ENCODE peak calls at places on chromosomes 1 and 21, in five cellular contexts. One of them, this sample, is unnamed. For H3K9me3, the result is how much of the 10 kb centered on the place peaks cover.

GRCh38 chr1:27689423-27690173 is 17.6 kb upstream of the IFI6 start:
- DNase-seq in OCI-LY7: no peak
- DNase-seq in Peyer's patch: no peak
- DNase-seq in tibial nerve: no peak
- DNase-seq in A549: no peak
- DNase-seq in this sample: no peak

GRCh38 chr1:33088119-33088906 is 7.4 kb downstream of the AZIN2 start:
- DNase-seq in OCI-LY7: peak
- DNase-seq in A549: no peak
- DNase-seq in tibial nerve: no peak
- DNase-seq in Peyer's patch: no peak
- DNase-seq in this sample: no peak

GRCh38 chr1:33684346-33685122 is 179.3 kb upstream of the HMGB4 start:
- DNase-seq in OCI-LY7: no peak
- DNase-seq in A549: no peak
- DNase-seq in tibial nerve: no peak
- DNase-seq in Peyer's patch: no peak
- DNase-seq in this sample: no peak

GRCh38 chr1:43619996-43620920 is 29.7 kb upstream of the KDM4A start:
- DNase-seq in A549: no peak
- DNase-seq in Peyer's patch: no peak
- DNase-seq in OCI-LY7: no peak
- DNase-seq in tibial nerve: no peak
- DNase-seq in this sample: no peak

GRCh38 chr1:107390076-107390420 is 249.2 kb downstream of the NTNG1 start:
- DNase-seq in OCI-LY7: no peak
- DNase-seq in Peyer's patch: no peak
- DNase-seq in A549: no peak
- DNase-seq in tibial nerve: no peak
- DNase-seq in this sample: no peak

GRCh38 chr1:212690816-212691403 is 8.7 kb downstream of the BATF3 start:
- DNase-seq in Peyer's patch: no peak
- DNase-seq in A549: no peak
- DNase-seq in OCI-LY7: no peak
- DNase-seq in tibial nerve: no peak
- DNase-seq in this sample: no peak

GRCh38 chr1:92184632-92185031 is 33.1 kb upstream of the C1orf146 start:
- DNase-seq in Peyer's patch: no peak
- DNase-seq in A549: no peak
- DNase-seq in OCI-LY7: no peak
- DNase-seq in tibial nerve: no peak
- DNase-seq in this sample: no peak

GRCh38 chr1:148318123-148318899 is 164.8 kb downstream of the PPIAL4G start:
- DNase-seq in A549: no peak
- DNase-seq in tibial nerve: peak
- DNase-seq in Peyer's patch: no peak
- DNase-seq in OCI-LY7: no peak
- DNase-seq in this sample: no peak

GRCh38 chr21:32377991-32378390 is 14.8 kb downstream of the URB1 start:
- DNase-seq in OCI-LY7: no peak
- DNase-seq in A549: no peak
- DNase-seq in tibial nerve: no peak
- DNase-seq in Peyer's patch: no peak
- DNase-seq in this sample: no peak

GRCh38 chr1:53349369-53349705 is 21.5 kb upstream of the LRP8 start:
- DNase-seq in tibial nerve: no peak
- DNase-seq in OCI-LY7: no peak
- DNase-seq in Peyer's patch: peak
- DNase-seq in A549: no peak
- DNase-seq in this sample: no peak

DNA sequence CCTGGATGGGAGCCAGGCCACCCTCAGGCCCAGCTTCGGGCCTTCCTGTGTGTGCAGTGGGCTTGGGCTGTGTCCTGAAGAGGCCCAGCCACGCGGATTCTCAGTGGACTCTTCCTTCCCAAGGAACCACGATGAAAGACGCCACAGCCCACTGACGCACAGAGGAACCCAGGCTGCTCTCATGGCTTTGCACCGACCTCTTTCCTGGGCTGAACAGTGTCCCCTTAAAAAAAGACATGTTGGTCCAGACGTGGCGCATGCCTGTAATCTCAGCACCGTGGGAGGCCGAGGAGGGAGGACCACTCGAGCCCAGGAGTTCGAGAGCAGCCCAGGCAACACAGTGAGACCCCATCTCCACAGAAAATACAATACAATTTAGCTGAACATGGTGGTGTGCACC is 3.5 kb downstream of the KRTAP10-11 start:
- DNase-seq in OCI-LY7: no peak
- DNase-seq in Peyer's patch: no peak
- DNase-seq in A549: no peak
- DNase-seq in tibial nerve: no peak
- DNase-seq in this sample: no peak
- H3K9me3 ChIP-seq in OCI-LY7: under half
- H3K9me3 ChIP-seq in Peyer's patch: under half
- H3K9me3 ChIP-seq in A549: under half
- H3K9me3 ChIP-seq in tibial nerve: under half
- H3K9me3 ChIP-seq in this sample: under half

DNA sequence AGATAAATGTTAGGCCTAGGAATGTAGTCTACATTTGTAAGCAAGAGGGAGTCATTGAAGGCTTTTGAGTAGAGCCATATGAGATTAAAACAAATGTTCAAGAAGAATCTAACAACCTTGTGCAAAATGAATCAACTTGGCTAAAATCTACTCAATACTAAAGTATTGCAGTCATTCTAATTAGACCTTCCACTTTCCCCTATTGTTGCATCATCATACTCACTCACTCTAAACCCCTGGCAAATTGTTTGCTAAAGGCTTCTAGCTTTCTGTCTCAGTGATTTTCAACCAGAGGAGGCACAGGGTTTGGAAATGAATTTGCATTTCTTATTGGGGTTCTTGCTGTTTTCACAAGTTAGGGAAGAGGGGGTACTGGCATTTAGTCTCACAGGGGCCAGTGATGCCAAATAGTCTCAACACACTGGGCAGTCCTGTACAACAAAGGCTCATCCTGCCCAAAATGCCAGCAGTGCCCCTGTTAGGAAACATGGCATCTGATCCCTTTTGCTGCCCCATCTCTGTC is 85.3 kb downstream of the SEC16B start:
- DNase-seq in OCI-LY7: no peak
- DNase-seq in A549: no peak
- DNase-seq in tibial nerve: no peak
- DNase-seq in Peyer's patch: no peak
- DNase-seq in this sample: no peak
- H3K9me3 ChIP-seq in OCI-LY7: under half
- H3K9me3 ChIP-seq in A549: under half
- H3K9me3 ChIP-seq in tibial nerve: under half
- H3K9me3 ChIP-seq in Peyer's patch: under half
- H3K9me3 ChIP-seq in this sample: under half

GRCh38 chr1:247047702-247048101 is 30.9 kb downstream of the ZNF670 start:
- DNase-seq in OCI-LY7: no peak
- DNase-seq in Peyer's patch: no peak
- DNase-seq in tibial nerve: no peak
- DNase-seq in A549: no peak
- DNase-seq in this sample: no peak

GRCh38 chr1:247047260-247047659 is 31.4 kb downstream of the ZNF670 start:
- DNase-seq in tibial nerve: no peak
- DNase-seq in Peyer's patch: no peak
- DNase-seq in OCI-LY7: no peak
- DNase-seq in A549: no peak
- DNase-seq in this sample: no peak

GRCh38 chr1:247037483-247038320 is 29.8 kb upstream of the ZNF695 start:
- DNase-seq in Peyer's patch: no peak
- DNase-seq in OCI-LY7: no peak
- DNase-seq in tibial nerve: no peak
- DNase-seq in A549: peak
- DNase-seq in this sample: no peak

GRCh38 chr1:247043406-247043805 is 35.2 kb downstream of the ZNF670 start:
- DNase-seq in tibial nerve: no peak
- DNase-seq in Peyer's patch: no peak
- DNase-seq in A549: no peak
- DNase-seq in OCI-LY7: no peak
- DNase-seq in this sample: no peak
- H3K9me3 ChIP-seq in tibial nerve: half or more
- H3K9me3 ChIP-seq in Peyer's patch: under half
- H3K9me3 ChIP-seq in A549: half or more
- H3K9me3 ChIP-seq in OCI-LY7: half or more
- H3K9me3 ChIP-seq in this sample: under half

DNA sequence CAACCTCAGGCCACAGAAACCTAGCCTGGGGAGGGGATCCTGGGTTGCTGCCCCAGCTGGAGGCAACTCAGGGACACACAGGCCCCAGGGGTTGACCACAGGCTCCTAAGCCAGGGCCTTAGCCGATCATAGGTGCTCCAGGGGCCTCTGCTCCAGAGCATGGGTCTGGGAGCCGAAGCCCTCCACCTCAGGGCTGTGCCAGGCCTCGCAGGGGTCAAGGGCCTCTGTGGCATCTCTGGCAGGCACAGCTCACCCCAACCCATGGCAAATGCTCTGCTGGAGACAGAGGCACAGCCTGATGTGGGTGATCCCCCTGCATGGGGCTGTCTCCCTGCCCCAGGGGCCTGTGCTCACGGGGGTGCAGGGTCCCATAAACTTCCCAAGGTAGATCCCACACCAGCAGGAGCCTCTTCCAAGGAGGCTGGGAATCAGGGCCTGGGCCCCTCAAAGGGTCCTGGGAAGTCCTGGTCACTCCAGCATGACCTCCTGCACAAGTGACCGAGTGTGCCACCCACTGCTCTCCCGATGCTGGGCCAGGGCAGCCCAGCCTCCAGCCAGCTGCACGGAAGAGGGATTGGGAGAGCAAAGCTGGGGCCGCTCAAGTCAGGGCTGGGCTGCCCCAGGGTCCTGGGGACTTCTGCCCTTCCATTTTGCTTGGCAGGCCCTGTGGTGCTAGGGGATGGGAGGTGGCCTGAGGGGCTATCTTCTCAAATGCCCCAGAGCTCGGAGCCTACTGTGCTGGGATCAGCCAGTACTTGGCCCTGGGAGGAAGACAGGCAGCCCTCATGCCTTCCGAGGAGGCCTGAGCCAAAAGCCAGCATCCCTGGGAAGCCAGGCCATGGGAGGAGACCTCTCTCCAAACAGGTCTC is 22.2 kb upstream of the PRSS38 start:
- DNase-seq in A549: no peak
- DNase-seq in Peyer's patch: no peak
- DNase-seq in tibial nerve: no peak
- DNase-seq in OCI-LY7: no peak
- DNase-seq in this sample: no peak
- H3K9me3 ChIP-seq in A549: under half
- H3K9me3 ChIP-seq in Peyer's patch: under half
- H3K9me3 ChIP-seq in tibial nerve: under half
- H3K9me3 ChIP-seq in OCI-LY7: under half
- H3K9me3 ChIP-seq in this sample: under half

GRCh38 chr1:248416226-248416625 is 13.4 kb downstream of the OR2T1 start:
- DNase-seq in OCI-LY7: no peak
- DNase-seq in A549: no peak
- DNase-seq in tibial nerve: no peak
- DNase-seq in Peyer's patch: no peak
- DNase-seq in this sample: no peak

GRCh38 chr1:248421384-248421783 is 18.5 kb downstream of the OR2T1 start:
- DNase-seq in OCI-LY7: peak
- DNase-seq in tibial nerve: no peak
- DNase-seq in Peyer's patch: no peak
- DNase-seq in A549: peak
- DNase-seq in this sample: no peak

GRCh38 chr1:248417854-248418253 is 15.0 kb downstream of the OR2T1 start:
- DNase-seq in tibial nerve: no peak
- DNase-seq in A549: no peak
- DNase-seq in OCI-LY7: no peak
- DNase-seq in Peyer's patch: no peak
- DNase-seq in this sample: no peak
- H3K9me3 ChIP-seq in tibial nerve: under half
- H3K9me3 ChIP-seq in A549: under half
- H3K9me3 ChIP-seq in OCI-LY7: under half
- H3K9me3 ChIP-seq in Peyer's patch: under half
- H3K9me3 ChIP-seq in this sample: under half

This sample was measured in T-helper 17 cell.